ENCODE peak calls at places on chromosomes 3 and 15, in four cellular contexts. One of them, this sample, is unnamed.

GRCh38 chr15:42145546-42146455 is 10.6 kb downstream of the PLA2G4F start:
- DNase-seq in cardiac muscle cell: no peak
- DNase-seq in heart left ventricle: no peak
- DNase-seq in ovary: no peak
- DNase-seq in this sample: no peak

GRCh38 chr3:178146406-178146831 is 389.8 kb upstream of the KCNMB2 start:
- DNase-seq in cardiac muscle cell: no peak
- DNase-seq in ovary: no peak
- DNase-seq in heart left ventricle: no peak
- DNase-seq in this sample: no peak

GRCh38 chr15:99963096-99963825 is 230.0 kb upstream of the LYSMD4 start:
- DNase-seq in ovary: peak; percentile 4
- DNase-seq in heart left ventricle: no peak
- DNase-seq in cardiac muscle cell: no peak
- DNase-seq in this sample: no peak

GRCh38 chr3:147392083-147392916 is 14.0 kb downstream of the ZIC4 start:
- DNase-seq in cardiac muscle cell: peak; percentile 64
- DNase-seq in heart left ventricle: no peak
- DNase-seq in ovary: no peak
- DNase-seq in this sample: peak; percentile 54

GRCh38 chr3:143783856-143784370 is 64.4 kb downstream of the SLC9A9 start:
- DNase-seq in ovary: no peak
- DNase-seq in heart left ventricle: no peak
- DNase-seq in cardiac muscle cell: peak; percentile 20
- DNase-seq in this sample: no peak

GRCh38 chr15:49855917-49856637 is 235.2 kb downstream of the DTWD1 start:
- DNase-seq in heart left ventricle: peak; percentile 22
- DNase-seq in ovary: peak; percentile 54
- DNase-seq in cardiac muscle cell: no peak
- DNase-seq in this sample: no peak

GRCh38 chr3:161126495-161126894 is 21.3 kb upstream of the B3GALNT1 start:
- DNase-seq in heart left ventricle: no peak
- DNase-seq in ovary: no peak
- DNase-seq in cardiac muscle cell: no peak
- DNase-seq in this sample: no peak

GRCh38 chr3:51710631-51711351 is 3.9 kb downstream of the GRM2 start:
- DNase-seq in heart left ventricle: no peak
- DNase-seq in cardiac muscle cell: peak; percentile 29
- DNase-seq in ovary: peak; percentile 7
- DNase-seq in this sample: no peak

GRCh38 chr15:99209326-99209725 is 40.1 kb downstream of the TTC23 start:
- DNase-seq in ovary: no peak
- DNase-seq in cardiac muscle cell: no peak
- DNase-seq in heart left ventricle: no peak
- DNase-seq in this sample: no peak

GRCh38 chr3:166190360-166190759 is 353.1 kb upstream of the BCHE start:
- DNase-seq in ovary: no peak
- DNase-seq in heart left ventricle: no peak
- DNase-seq in cardiac muscle cell: no peak
- DNase-seq in this sample: no peak

GRCh38 chr3:51669241-51670052 is 1.6 kb upstream of the TEX264 start:
- DNase-seq in cardiac muscle cell: peak; percentile 88
- DNase-seq in ovary: peak; percentile 87
- DNase-seq in heart left ventricle: peak; percentile 84
- DNase-seq in this sample: peak; percentile 79

GRCh38 chr3:2628117-2628516 is 482.1 kb downstream of the IL5RA start:
- DNase-seq in ovary: no peak
- DNase-seq in heart left ventricle: no peak
- DNase-seq in cardiac muscle cell: no peak
- DNase-seq in this sample: no peak

GRCh38 chr15:51223771-51224229 is 114.6 kb downstream of the CYP19A1 start:
- DNase-seq in ovary: no peak
- DNase-seq in heart left ventricle: no peak
- DNase-seq in cardiac muscle cell: no peak
- DNase-seq in this sample: peak; percentile 49

GRCh38 chr15:58517252-58517681 is 85.5 kb downstream of the LIPC start:
- DNase-seq in cardiac muscle cell: peak; percentile 5
- DNase-seq in heart left ventricle: no peak
- DNase-seq in ovary: no peak
- DNase-seq in this sample: no peak

GRCh38 chr15:66071621-66072295 is 181.8 kb downstream of the MEGF11 start:
- DNase-seq in ovary: no peak
- DNase-seq in cardiac muscle cell: peak; percentile 12
- DNase-seq in heart left ventricle: no peak
- DNase-seq in this sample: no peak

GRCh38 chr15:56758770-56759449 is 25.6 kb upstream of the ZNF280D start:
- DNase-seq in heart left ventricle: no peak
- DNase-seq in ovary: no peak
- DNase-seq in cardiac muscle cell: no peak
- DNase-seq in this sample: peak; percentile 70

GRCh38 chr3:120093923-120094775 is at the start of gene GSK3B:
- DNase-seq in ovary: peak; percentile 79
- DNase-seq in cardiac muscle cell: peak; percentile 98
- DNase-seq in heart left ventricle: peak; percentile 99
- DNase-seq in this sample: peak; percentile 79

GRCh38 chr15:44584162-44584749 is 47.3 kb downstream of the EIF3J start:
- DNase-seq in ovary: no peak
- DNase-seq in cardiac muscle cell: peak; percentile 43
- DNase-seq in heart left ventricle: peak; percentile 46
- DNase-seq in this sample: no peak

GRCh38 chr3:44913868-44914468 is 39.6 kb downstream of the TGM4 start:
- DNase-seq in ovary: peak; percentile 34
- DNase-seq in heart left ventricle: peak; percentile 65
- DNase-seq in cardiac muscle cell: peak; percentile 88
- DNase-seq in this sample: peak; percentile 63

GRCh38 chr3:134972836-134973455 is 177.9 kb downstream of the EPHB1 start:
- DNase-seq in ovary: no peak
- DNase-seq in heart left ventricle: no peak
- DNase-seq in cardiac muscle cell: no peak
- DNase-seq in this sample: no peak

GRCh38 chr3:32176989-32177701 is 61.3 kb upstream of the CMTM8 start:
- DNase-seq in cardiac muscle cell: peak; percentile 55
- DNase-seq in ovary: no peak
- DNase-seq in heart left ventricle: no peak
- DNase-seq in this sample: no peak

GRCh38 chr3:113339616-113340244 is 101.6 kb downstream of the CFAP44 start:
- DNase-seq in cardiac muscle cell: no peak
- DNase-seq in heart left ventricle: no peak
- DNase-seq in ovary: no peak
- DNase-seq in this sample: no peak

GRCh38 chr15:70856884-70857546 is 3.1 kb upstream of the LARP6 start:
- DNase-seq in cardiac muscle cell: no peak
- DNase-seq in heart left ventricle: peak; percentile 79
- DNase-seq in ovary: peak; percentile 92
- DNase-seq in this sample: peak; percentile 94

DNA sequence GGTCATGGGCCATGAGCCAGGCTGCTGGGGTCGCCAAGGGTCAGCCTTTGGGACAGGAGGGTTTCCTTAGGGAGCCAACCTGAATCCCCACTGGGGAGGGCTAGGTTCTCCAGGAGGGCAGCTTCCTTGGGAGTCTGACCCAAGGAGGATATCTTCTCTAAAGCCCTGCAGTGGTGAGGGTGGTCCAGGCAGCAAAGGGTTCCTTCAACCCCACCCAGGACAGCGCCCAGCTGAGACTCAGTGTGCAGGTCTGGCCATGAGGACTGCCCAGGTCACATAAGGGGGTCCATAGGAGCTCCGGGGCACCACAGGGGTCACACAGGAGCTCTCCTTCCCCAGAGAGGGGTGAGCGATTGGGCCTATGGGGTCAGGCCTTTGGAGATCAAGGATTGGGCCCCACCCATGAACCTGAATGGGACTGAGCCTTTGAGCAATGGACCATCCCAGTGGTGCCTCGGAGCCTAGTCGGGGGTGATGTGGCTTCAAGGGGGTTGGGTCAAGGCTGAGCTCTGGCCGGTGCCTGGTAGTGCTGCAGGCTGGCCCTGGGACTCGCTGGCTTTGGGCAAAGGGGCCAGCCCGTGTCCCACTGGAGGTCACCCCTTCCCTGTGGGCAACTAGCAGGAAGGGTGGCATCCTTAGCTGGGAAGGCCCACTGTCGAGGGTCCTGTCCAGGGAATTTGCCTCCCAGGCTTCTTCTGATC is 216.5 kb downstream of the SNRPN start:
- DNase-seq in ovary: peak; percentile 8
- DNase-seq in cardiac muscle cell: no peak
- DNase-seq in heart left ventricle: peak; percentile 15
- DNase-seq in this sample: no peak
- H3K9me3 ChIP-seq in ovary: peaks cover 3% of the 10 kb centered on the region
- H3K9me3 ChIP-seq in cardiac muscle cell: no peaks in the 10 kb centered on the region
- H3K9me3 ChIP-seq in heart left ventricle: peaks cover 37% of the 10 kb centered on the region
- H3K9me3 ChIP-seq in this sample: peaks cover 27% of the 10 kb centered on the region

GRCh38 chr3:172131746-172132145 is 92.4 kb downstream of the FNDC3B start:
- DNase-seq in cardiac muscle cell: no peak
- DNase-seq in heart left ventricle: no peak
- DNase-seq in ovary: no peak
- DNase-seq in this sample: no peak
- H3K4me1 ChIP-seq in cardiac muscle cell: no peaks in the 10 kb centered on the region
- H3K4me1 ChIP-seq in heart left ventricle: peaks cover 68% of the 10 kb centered on the region
- H3K4me1 ChIP-seq in ovary: peaks cover 16% of the 10 kb centered on the region
- H3K4me1 ChIP-seq in this sample: peaks cover 45% of the 10 kb centered on the region

GRCh38 chr3:46206284-46206683 is 1.8 kb downstream of the CCR1 start:
- DNase-seq in heart left ventricle: no peak
- DNase-seq in cardiac muscle cell: no peak
- DNase-seq in ovary: no peak
- DNase-seq in this sample: no peak
- H3K9me3 ChIP-seq in heart left ventricle: no peaks in the 10 kb centered on the region
- H3K9me3 ChIP-seq in cardiac muscle cell: no peaks in the 10 kb centered on the region
- H3K9me3 ChIP-seq in ovary: no peaks in the 10 kb centered on the region
- H3K9me3 ChIP-seq in this sample: no peaks in the 10 kb centered on the region

GRCh38 chr15:63514533-63514943 is 10.1 kb downstream of the USP3 start:
- DNase-seq in ovary: peak; percentile 50
- DNase-seq in cardiac muscle cell: no peak
- DNase-seq in heart left ventricle: no peak
- DNase-seq in this sample: no peak
- H3K4me1 ChIP-seq in ovary: peaks cover 18% of the 10 kb centered on the region
- H3K4me1 ChIP-seq in cardiac muscle cell: peaks cover 38% of the 10 kb centered on the region
- H3K4me1 ChIP-seq in heart left ventricle: peaks cover 56% of the 10 kb centered on the region
- H3K4me1 ChIP-seq in this sample: peaks cover 28% of the 10 kb centered on the region

This sample was measured in SJSA1.